ENCODE peak calls at places on chromosomes 13 and 19, in four cellular contexts. R is IMR-90, O is K562, N is GM12878. V is an unnamed sample.

GRCh38 chr13:64718116-64718515 is 2512.0 kb downstream of the PCDH9 start:
- DNase-seq in R (no peak), O (no peak), N (no peak), V (no peak)

GRCh38 chr19:6471076-6471475 is 7.0 kb downstream of the CRB3 start:
- DNase-seq in R (no peak), O (no peak), N (no peak), V (no peak)

GRCh38 chr19:17806945-17807344 is 12.0 kb downstream of the B3GNT3 start:
- DNase-seq in R (no peak), O (no peak), N (no peak), V (no peak)

GRCh38 chr13:105087941-105088340 is 1447.5 kb downstream of the EFNB2 start:
- DNase-seq in R (no peak), O (no peak), N (no peak), V (no peak)

GRCh38 chr13:92967923-92968322 is 258.7 kb upstream of the GPC6 start:
- DNase-seq in R (peak; percentile 16), O (no peak), N (no peak), V (no peak)

GRCh38 chr19:57786286-57786685 is 16.8 kb downstream of the ZNF586 start:
- DNase-seq in R (no peak), O (no peak), N (no peak), V (no peak)

GRCh38 chr19:16892868-16893685 is 4.3 kb downstream of the F2RL3 start:
- DNase-seq in R (no peak), O (no peak), N (no peak), V (no peak)

GRCh38 chr19:13842294-13843103 is 34.4 kb upstream of the NANOS3 start:
- DNase-seq in R (peak; percentile 65), O (peak; percentile 77), N (no peak), V (peak; percentile 70)

GRCh38 chr13:73168226-73168992 is 109.6 kb downstream of the KLF5 start:
- DNase-seq in R (peak; percentile 45), O (no peak), N (no peak), V (peak; percentile 20)

GRCh38 chr13:48155850-48156249 is 60.9 kb upstream of the MED4 start:
- DNase-seq in R (peak; percentile 33), O (no peak), N (peak; percentile 24), V (peak; percentile 86)

GRCh38 chr19:11587302-11587972 is 9.8 kb upstream of the ZNF627 start:
- DNase-seq in R (peak; percentile 60), O (peak; percentile 77), N (no peak), V (peak; percentile 65)

GRCh38 chr13:24925318-24926231 is 161.6 kb downstream of the RNF17 start:
- DNase-seq in R (no peak), O (no peak), N (no peak), V (no peak)

GRCh38 chr13:33194820-33195692 is 90.5 kb downstream of the STARD13 start:
- DNase-seq in R (peak; percentile 96), O (no peak), N (peak; percentile 99), V (peak; percentile 86)

GRCh38 chr19:485583-486236 is 10.6 kb upstream of the MADCAM1 start:
- DNase-seq in R (no peak), O (no peak), N (no peak), V (no peak)

GRCh38 chr19:43940719-43941118 is 5.6 kb upstream of the ZNF45 start:
- DNase-seq in R (no peak), O (no peak), N (no peak), V (no peak)

GRCh38 chr19:45451181-45451849 is 16.5 kb upstream of the FOSB start:
- DNase-seq in R (peak; percentile 88), O (no peak), N (no peak), V (peak; percentile 29)

GRCh38 chr13:113584870-113585671 is 518 bp downstream of the TFDP1 start:
- DNase-seq in R (no peak), O (peak; percentile 52), N (no peak), V (no peak)

GRCh38 chr19:48798937-48799336 is 11.9 kb downstream of the BCAT2 start:
- DNase-seq in R (peak; percentile 14), O (no peak), N (peak; percentile 25), V (peak; percentile 15)

GRCh38 chr13:26956532-26957142 is 196.1 kb upstream of the GPR12 start:
- DNase-seq in R (no peak), O (no peak), N (no peak), V (no peak)

GRCh38 chr13:97978661-97979450 is 25.4 kb downstream of the IPO5 start:
- DNase-seq in R (peak; percentile 28), O (no peak), N (no peak), V (peak; percentile 75)

GRCh38 chr19:19335408-19336158 is 15.0 kb downstream of the MAU2 start:
- DNase-seq in R (no peak), O (no peak), N (no peak), V (no peak)

GRCh38 chr13:75544681-75545333 is 4.8 kb upstream of the UCHL3 start:
- DNase-seq in R (peak; percentile 90), O (no peak), N (no peak), V (no peak)

GRCh38 chr19:31318790-31319189 is 30.4 kb downstream of the TSHZ3 start:
- DNase-seq in R (no peak), O (no peak), N (no peak), V (no peak)

GRCh38 chr19:13997637-13997962 is 8.5 kb downstream of the RFX1 start:
- DNase-seq in R (no peak), O (peak; percentile 6), N (no peak), V (no peak)

GRCh38 chr13:94656766-94657165 is 55.1 kb downstream of the GPR180 start:
- DNase-seq in R (peak; percentile 99), O (no peak), N (peak; percentile 12), V (peak; percentile 33)

GRCh38 chr19:21396893-21397572 is at the start of gene ZNF493:
- DNase-seq in R (peak; percentile 92), O (peak; percentile 83), N (peak; percentile 86), V (peak; percentile 92)

GRCh38 chr13:71634605-71635443 is 232.2 kb downstream of the DACH1 start:
- DNase-seq in R (peak; percentile 60), O (no peak), N (no peak), V (no peak)

GRCh38 chr19:50516859-50517703 is 3.4 kb upstream of the ASPDH start:
- DNase-seq in R (no peak), O (no peak), N (no peak), V (no peak)

DNA sequence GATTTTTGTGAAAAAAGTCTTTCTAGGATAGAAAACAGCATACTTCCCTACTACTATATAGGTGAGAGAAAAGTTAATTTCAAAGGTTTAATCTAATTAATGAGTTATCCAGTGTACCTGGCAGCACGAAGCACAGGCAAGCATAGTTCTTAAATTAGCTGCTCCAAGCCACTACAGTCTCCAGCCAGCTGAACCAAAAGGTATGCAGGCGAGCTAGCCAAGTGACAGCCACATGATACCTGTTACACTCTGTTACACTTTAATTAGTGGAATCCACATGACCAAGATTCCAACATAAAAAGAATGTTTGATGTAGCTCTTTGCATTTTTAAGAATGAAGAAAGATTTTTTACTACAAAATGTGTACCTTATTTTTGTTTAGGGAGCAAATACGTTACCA is 15.5 kb downstream of the SLC25A30 start:
- DNase-seq in R (no peak), O (no peak), N (no peak), V (no peak)
- TF ChIP-seq FOS in R (no peak), O (no peak), N (no peak), V (no peak)

GRCh38 chr13:39016789-39017188 is 21.1 kb downstream of the PROSER1 start:
- DNase-seq in R (peak; percentile 8), O (peak; percentile 14), N (no peak), V (peak; percentile 47)
- TF ChIP-seq CTCF in R (peak; percentile 23), O (peak; percentile 39), N (peak; percentile 66), V (peak; percentile 21)

GRCh38 chr19:29875931-29876330 is 64.1 kb downstream of the CCNE1 start:
- DNase-seq in R (no peak), O (no peak), N (no peak), V (no peak)

GRCh38 chr19:29872224-29872731 is 60.5 kb downstream of the CCNE1 start:
- DNase-seq in R (no peak), O (peak; percentile 50), N (no peak), V (no peak)

GRCh38 chr19:29873801-29874575 is 62.2 kb downstream of the CCNE1 start:
- DNase-seq in R (no peak), O (no peak), N (no peak), V (no peak)

GRCh38 chr19:29871143-29871542 is 59.4 kb downstream of the CCNE1 start:
- DNase-seq in R (no peak), O (no peak), N (no peak), V (no peak)

DNA sequence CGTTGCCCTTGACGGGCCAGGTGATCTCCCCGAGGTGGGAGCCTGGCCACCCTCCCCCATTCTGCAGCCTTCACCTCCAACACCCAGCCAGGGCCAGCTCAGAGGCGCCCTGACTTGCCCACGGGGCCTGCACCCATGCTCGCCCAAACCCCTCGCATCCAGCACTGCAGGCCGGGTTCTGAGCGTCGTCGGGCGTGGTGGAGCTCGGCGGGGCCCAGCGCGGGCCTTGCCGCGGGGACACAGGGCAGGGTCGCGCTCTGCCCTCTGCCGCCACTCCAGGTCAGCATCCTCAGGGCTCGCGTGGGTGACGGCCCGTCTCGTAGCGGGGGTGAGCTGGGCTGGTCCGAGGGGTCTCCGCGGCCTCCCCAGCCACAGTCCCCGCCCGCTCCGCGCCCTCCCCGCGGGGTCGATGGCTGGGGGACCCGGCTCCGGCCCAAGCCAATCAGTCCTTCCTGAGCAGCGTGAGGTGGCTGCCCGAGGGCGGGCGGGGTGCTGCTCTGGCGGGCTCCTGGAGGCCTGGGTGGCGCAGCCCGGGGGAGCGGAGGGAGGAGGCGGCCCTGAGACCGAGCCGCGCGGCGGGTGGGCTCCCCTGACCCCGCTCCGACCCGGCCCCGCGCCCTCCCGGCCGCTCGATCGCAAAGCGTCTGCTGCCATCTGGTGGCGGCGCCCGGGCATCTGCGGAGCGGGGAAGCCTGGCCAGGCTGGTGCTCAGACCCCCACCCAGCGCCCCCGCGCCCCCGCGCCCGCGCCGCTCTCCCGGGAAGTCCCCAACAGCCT is 61.4 kb downstream of the CCNE1 start:
- DNase-seq in R (no peak), O (peak; percentile 83), N (no peak), V (no peak)
- TF ChIP-seq FOS in R (no peak), O (no peak), N (no peak), V (no peak)

DNA sequence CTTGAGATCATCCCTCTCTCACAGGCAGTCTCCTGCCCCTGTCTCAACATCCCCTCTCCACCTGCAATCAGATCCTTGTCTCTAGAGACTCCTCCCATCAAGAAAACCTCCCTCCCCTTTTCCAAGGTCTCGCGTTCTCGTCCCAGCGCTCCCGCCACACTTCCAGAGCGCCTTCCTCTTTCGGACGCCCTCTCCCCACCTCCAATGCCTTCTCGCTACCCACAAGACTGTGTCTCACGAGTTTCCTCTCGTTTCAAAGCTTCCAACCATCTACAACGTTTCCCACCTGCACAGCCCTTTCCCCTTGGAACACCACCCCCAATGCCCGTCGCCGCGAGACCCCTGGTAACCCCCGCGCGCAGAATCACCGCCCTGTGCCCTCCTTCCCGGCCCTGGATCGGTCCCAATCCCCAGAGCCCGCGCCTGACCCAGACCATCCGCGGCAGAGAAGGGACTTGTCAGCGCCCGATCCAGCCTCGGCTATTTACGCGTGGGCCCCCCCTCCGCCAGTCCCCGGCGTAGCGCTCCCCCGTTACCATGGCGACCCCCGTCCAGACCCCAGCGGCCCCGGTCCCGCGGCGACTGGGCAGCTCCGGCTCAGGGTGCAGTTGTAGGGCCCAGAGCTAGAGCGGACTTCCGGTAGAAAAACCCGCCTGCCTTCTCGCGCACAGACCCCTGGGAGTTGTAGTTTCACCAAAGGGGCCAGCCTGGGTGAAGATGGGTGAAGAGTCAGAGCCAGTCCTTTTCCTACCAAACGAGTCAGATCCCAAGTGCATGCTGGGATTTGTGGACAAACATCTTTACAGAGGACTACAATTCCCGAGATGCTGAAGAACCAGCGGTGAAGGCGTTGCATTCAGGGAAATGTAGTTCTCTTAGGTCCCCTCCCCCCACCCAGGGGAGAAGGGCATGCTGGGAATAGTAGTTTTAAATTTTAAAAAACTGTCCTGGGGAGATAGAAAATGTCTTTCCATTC is at the start of gene AP2S1:
- DNase-seq in R (peak; percentile 99), O (peak; percentile 88), N (peak; percentile 98), V (peak; percentile 99)
- TF ChIP-seq CTCF in R (no peak), O (no peak), N (no peak), V (no peak)